ENCODE peak calls at places on chromosome 21, in ten cellular contexts. V is thyroid gland, F is nephron progenitor cell, Q is Calu3, H is cardiac muscle cell, T is left ventricle myocardium inferior, S is GM12865, B is neural progenitor cell, L is BE2C, K is lower lobe of right lung. N is an unnamed sample.

GRCh38 chr21:46376856-46377453 is 53.0 kb downstream of the PCNT start:
- DNase-seq in V (no peak), F (no peak), Q (no peak), H (no peak), T (no peak), S (no peak), B (no peak), L (no peak), K (no peak), N (no peak)

GRCh38 chr21:15893902-15894301 is 164.1 kb downstream of the USP25 start:
- DNase-seq in V (no peak), F (no peak), Q (no peak), H (no peak), T (no peak), S (no peak), B (no peak), L (no peak), K (no peak), N (no peak)

GRCh38 chr21:46350571-46350970 is 26.6 kb downstream of the PCNT start:
- DNase-seq in V (no peak), F (no peak), Q (no peak), H (no peak), T (no peak), S (no peak), B (no peak), L (no peak), K (no peak), N (no peak)

GRCh38 chr21:29190920-29191319 is 60.5 kb downstream of the MAP3K7CL start:
- DNase-seq in V (no peak), F (no peak), Q (no peak), H (no peak), T (no peak), S (no peak), B (no peak), L (no peak), K (peak), N (no peak)

GRCh38 chr21:45335761-45336534 is 48.3 kb upstream of the POFUT2 start:
- DNase-seq in V (peak), F (no peak), Q (no peak), H (no peak), T (peak), S (no peak), B (no peak), L (peak), K (peak), N (no peak)

GRCh38 chr21:25487046-25487594 is 120.2 kb downstream of the MRPL39 start:
- DNase-seq in V (no peak), F (no peak), Q (no peak), H (no peak), T (no peak), S (peak), B (no peak), L (no peak), K (no peak), N (no peak)

GRCh38 chr21:46428286-46428685 is 30.4 kb upstream of the DIP2A start:
- DNase-seq in V (no peak), F (no peak), Q (no peak), H (no peak), T (no peak), S (no peak), B (no peak), L (no peak), K (peak), N (no peak)

GRCh38 chr21:26194811-26195251 is 24.3 kb upstream of the APP start:
- DNase-seq in V (no peak), F (no peak), Q (no peak), H (no peak), T (no peak), S (no peak), B (no peak), L (no peak), K (no peak), N (no peak)

GRCh38 chr21:14685568-14685967 is 139.5 kb upstream of the SAMSN1 start:
- DNase-seq in V (no peak), F (no peak), Q (no peak), H (no peak), T (no peak), S (peak), B (no peak), L (no peak), K (no peak), N (no peak)

GRCh38 chr21:31804008-31804394 is 68.8 kb upstream of the HUNK start:
- DNase-seq in V (no peak), F (no peak), Q (no peak), H (no peak), T (no peak), S (no peak), B (no peak), L (no peak), K (no peak), N (no peak)

GRCh38 chr21:25577765-25578069 is 29.6 kb downstream of the MRPL39 start:
- DNase-seq in V (no peak), F (no peak), Q (no peak), H (no peak), T (no peak), S (no peak), B (no peak), L (no peak), K (no peak), N (no peak)

GRCh38 chr21:45176141-45176540 is 101.8 kb downstream of the ADARB1 start:
- DNase-seq in V (no peak), F (no peak), Q (no peak), H (no peak), T (no peak), S (no peak), B (no peak), L (no peak), K (no peak), N (no peak)

GRCh38 chr21:45985471-45986315 is 4.1 kb downstream of the COL6A1 start:
- DNase-seq in V (no peak), F (no peak), Q (no peak), H (no peak), T (peak), S (no peak), B (no peak), L (no peak), K (peak), N (no peak)

GRCh38 chr21:22056904-22057303 is 1058.7 kb downstream of the NCAM2 start:
- DNase-seq in V (no peak), F (no peak), Q (no peak), H (no peak), T (no peak), S (no peak), B (no peak), L (no peak), K (no peak), N (no peak)

GRCh38 chr21:44711327-44712202 is at the start of gene TSPEAR:
- DNase-seq in V (peak), F (no peak), Q (no peak), H (peak), T (no peak), S (no peak), B (peak), L (no peak), K (no peak), N (no peak)

GRCh38 chr21:16422702-16423101 is 692.9 kb downstream of the USP25 start:
- DNase-seq in V (no peak), F (no peak), Q (no peak), H (no peak), T (no peak), S (no peak), B (no peak), L (no peak), K (no peak), N (no peak)

GRCh38 chr21:43585924-43586411 is 73.3 kb downstream of the HSF2BP start:
- DNase-seq in V (peak), F (peak), Q (peak), H (peak), T (no peak), S (no peak), B (peak), L (no peak), K (no peak), N (no peak)

GRCh38 chr21:46226920-46227599 is 1.5 kb downstream of the LSS start:
- DNase-seq in V (no peak), F (no peak), Q (no peak), H (peak), T (no peak), S (peak), B (no peak), L (no peak), K (no peak), N (no peak)

GRCh38 chr21:44854664-44855446 is 18.6 kb downstream of the PTTG1IP start:
- DNase-seq in V (no peak), F (no peak), Q (no peak), H (no peak), T (no peak), S (no peak), B (no peak), L (no peak), K (no peak), N (no peak)

GRCh38 chr21:44800103-44800502 is 1.5 kb downstream of the UBE2G2 start:
- DNase-seq in V (no peak), F (no peak), Q (no peak), H (peak), T (no peak), S (peak), B (peak), L (peak), K (no peak), N (no peak)

GRCh38 chr21:23026878-23027277 is 2028.7 kb downstream of the NCAM2 start:
- DNase-seq in V (no peak), F (no peak), Q (no peak), H (no peak), T (no peak), S (no peak), B (no peak), L (no peak), K (no peak), N (no peak)

GRCh38 chr21:45876381-45877159 is 105.0 kb upstream of the COL6A1 start:
- DNase-seq in V (no peak), F (peak), Q (no peak), H (peak), T (no peak), S (no peak), B (peak), L (peak), K (peak), N (no peak)

GRCh38 chr21:26679299-26679698 is 106.2 kb upstream of the CYYR1 start:
- DNase-seq in V (no peak), F (no peak), Q (no peak), H (no peak), T (no peak), S (no peak), B (no peak), L (no peak), K (no peak), N (no peak)

GRCh38 chr21:22575165-22575584 is 1577.0 kb downstream of the NCAM2 start:
- DNase-seq in V (no peak), F (peak), Q (no peak), H (peak), T (no peak), S (no peak), B (peak), L (peak), K (no peak), N (no peak)

GRCh38 chr21:45948576-45949141 is 32.9 kb upstream of the COL6A1 start:
- DNase-seq in V (no peak), F (no peak), Q (no peak), H (no peak), T (no peak), S (no peak), B (no peak), L (no peak), K (no peak), N (no peak)

GRCh38 chr21:45045481-45045880 is 28.9 kb upstream of the ADARB1 start:
- DNase-seq in V (no peak), F (no peak), Q (no peak), H (no peak), T (no peak), S (no peak), B (no peak), L (no peak), K (no peak), N (no peak)

GRCh38 chr21:17819114-17819877 is at the start of gene C21orf91:
- DNase-seq in V (peak), F (peak), Q (peak), H (peak), T (peak), S (peak), B (peak), L (peak), K (peak), N (peak)

GRCh38 chr21:14382486-14382834 is 486 bp downstream of the HSPA13 start:
- DNase-seq in V (peak), F (no peak), Q (peak), H (no peak), T (no peak), S (no peak), B (no peak), L (no peak), K (no peak), N (no peak)

GRCh38 chr21:14863745-14864210 is 201.0 kb downstream of the NRIP1 start:
- DNase-seq in V (no peak), F (no peak), Q (no peak), H (no peak), T (no peak), S (no peak), B (no peak), L (no peak), K (no peak), N (no peak)

GRCh38 chr21:46122758-46123683 is 25.1 kb downstream of the COL6A2 start:
- DNase-seq in V (no peak), F (no peak), Q (no peak), H (no peak), T (peak), S (no peak), B (no peak), L (no peak), K (peak), N (no peak)

GRCh38 chr21:45098867-45099266 is 24.5 kb downstream of the ADARB1 start:
- DNase-seq in V (no peak), F (no peak), Q (no peak), H (peak), T (no peak), S (peak), B (peak), L (no peak), K (no peak), N (peak)

GRCh38 chr21:31282095-31282709 is 61.9 kb downstream of the TIAM1 start:
- DNase-seq in V (peak), F (no peak), Q (no peak), H (peak), T (peak), S (no peak), B (no peak), L (no peak), K (no peak), N (no peak)

GRCh38 chr21:43369124-43369523 is 57.8 kb downstream of the SIK1 start:
- DNase-seq in V (no peak), F (no peak), Q (no peak), H (no peak), T (no peak), S (peak), B (no peak), L (peak), K (no peak), N (no peak)

GRCh38 chr21:42187976-42188653 is 30.8 kb upstream of the ABCG1 start:
- DNase-seq in V (no peak), F (no peak), Q (no peak), H (no peak), T (no peak), S (peak), B (no peak), L (no peak), K (peak), N (no peak)

GRCh38 chr21:42188663-42189062 is 30.3 kb upstream of the ABCG1 start:
- DNase-seq in V (no peak), F (no peak), Q (no peak), H (no peak), T (no peak), S (no peak), B (no peak), L (no peak), K (no peak), N (no peak)

GRCh38 chr21:42190492-42190875 is 28.5 kb upstream of the ABCG1 start:
- DNase-seq in V (no peak), F (no peak), Q (no peak), H (no peak), T (no peak), S (no peak), B (no peak), L (no peak), K (no peak), N (no peak)

GRCh38 chr21:42191064-42191463 is 27.9 kb upstream of the ABCG1 start:
- DNase-seq in V (no peak), F (no peak), Q (no peak), H (no peak), T (no peak), S (no peak), B (no peak), L (no peak), K (no peak), N (no peak)

DNA sequence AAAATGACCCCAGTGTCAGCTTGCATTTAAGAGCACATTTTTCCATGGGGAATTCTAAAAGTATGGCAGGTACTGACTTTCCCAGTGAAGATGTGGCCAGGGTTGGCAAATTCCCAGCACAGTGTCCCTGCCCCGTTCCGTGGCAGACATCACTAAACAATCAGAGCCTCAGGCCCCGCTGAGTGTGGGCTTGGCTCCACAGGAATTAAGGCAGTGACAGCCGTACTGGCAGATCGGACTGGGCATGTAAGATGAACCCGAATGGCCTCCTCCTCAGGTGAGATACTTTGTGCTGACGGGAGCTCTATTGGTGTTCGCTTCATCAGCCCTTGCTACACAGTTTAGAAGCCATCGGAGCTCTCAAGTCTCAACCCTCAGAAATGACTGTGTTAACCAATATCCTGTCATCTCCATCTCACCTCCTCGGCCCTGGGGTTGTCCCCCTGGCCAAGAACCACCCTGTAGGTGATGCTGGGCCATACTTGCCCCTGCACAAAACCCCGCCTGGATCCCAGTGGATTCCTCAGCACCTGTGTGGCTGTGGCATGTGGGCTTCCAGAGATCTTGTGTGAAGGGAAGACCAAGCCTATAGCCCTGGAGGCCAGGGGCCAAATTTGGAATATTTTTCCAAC is 29.0 kb upstream of the ABCG1 start:
- DNase-seq in V (no peak), F (no peak), Q (no peak), H (no peak), T (no peak), S (no peak), B (no peak), L (no peak), K (no peak), N (no peak)
- TF ChIP-seq CTCF in V (no peak), F (no peak), Q (no peak), H (no peak), T (no peak), S (no peak), B (no peak), L (no peak), K (no peak), N (no peak)

DNA sequence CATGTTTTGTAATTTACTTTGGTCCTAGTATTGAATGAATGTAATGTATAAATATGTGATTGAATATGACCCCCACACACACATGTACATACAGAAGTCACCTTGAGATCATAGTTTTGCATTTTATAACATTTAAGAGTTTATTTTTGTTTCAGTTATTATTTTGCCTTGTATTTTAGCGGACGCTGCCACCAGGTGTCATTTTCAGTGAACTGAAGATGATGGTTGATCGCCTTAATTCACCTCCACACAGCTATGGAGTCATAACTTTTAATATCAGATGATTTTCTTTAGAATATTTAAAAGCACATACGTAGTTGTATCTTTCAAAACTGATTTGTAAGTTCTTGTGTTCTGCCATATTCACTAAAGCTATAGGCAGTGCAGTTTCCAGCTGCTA is 130.4 kb downstream of the DYRK1A start:
- DNase-seq in V (no peak), F (no peak), Q (no peak), H (no peak), T (no peak), S (no peak), B (no peak), L (no peak), K (no peak), N (no peak)
- TF ChIP-seq CTCF in V (peak), F (no peak), Q (no peak), H (peak), T (peak), S (no peak), B (peak), L (peak), K (peak), N (peak)

GRCh38 chr21:32940079-32941014 is 85.4 kb upstream of the OLIG2 start:
- DNase-seq in V (peak), F (peak), Q (peak), H (peak), T (no peak), S (peak), B (peak), L (peak), K (no peak), N (no peak)
- TF ChIP-seq CTCF in V (peak), F (peak), Q (peak), H (peak), T (peak), S (peak), B (peak), L (peak), K (peak), N (peak)

GRCh38 chr21:34180826-34181359 is 107.5 kb downstream of the MRPS6 start:
- DNase-seq in V (peak), F (no peak), Q (no peak), H (no peak), T (no peak), S (no peak), B (peak), L (no peak), K (no peak), N (no peak)
- TF ChIP-seq CTCF in V (no peak), F (no peak), Q (no peak), H (no peak), T (no peak), S (no peak), B (no peak), L (no peak), K (no peak), N (no peak)

GRCh38 chr21:28018741-28019669 is 973.7 kb downstream of the LTN1 start:
- DNase-seq in V (no peak), F (no peak), Q (peak), H (peak), T (no peak), S (peak), B (no peak), L (peak), K (no peak), N (no peak)
- TF ChIP-seq CTCF in V (no peak), F (no peak), Q (no peak), H (peak), T (peak), S (peak), B (no peak), L (peak), K (no peak), N (no peak)

DNA sequence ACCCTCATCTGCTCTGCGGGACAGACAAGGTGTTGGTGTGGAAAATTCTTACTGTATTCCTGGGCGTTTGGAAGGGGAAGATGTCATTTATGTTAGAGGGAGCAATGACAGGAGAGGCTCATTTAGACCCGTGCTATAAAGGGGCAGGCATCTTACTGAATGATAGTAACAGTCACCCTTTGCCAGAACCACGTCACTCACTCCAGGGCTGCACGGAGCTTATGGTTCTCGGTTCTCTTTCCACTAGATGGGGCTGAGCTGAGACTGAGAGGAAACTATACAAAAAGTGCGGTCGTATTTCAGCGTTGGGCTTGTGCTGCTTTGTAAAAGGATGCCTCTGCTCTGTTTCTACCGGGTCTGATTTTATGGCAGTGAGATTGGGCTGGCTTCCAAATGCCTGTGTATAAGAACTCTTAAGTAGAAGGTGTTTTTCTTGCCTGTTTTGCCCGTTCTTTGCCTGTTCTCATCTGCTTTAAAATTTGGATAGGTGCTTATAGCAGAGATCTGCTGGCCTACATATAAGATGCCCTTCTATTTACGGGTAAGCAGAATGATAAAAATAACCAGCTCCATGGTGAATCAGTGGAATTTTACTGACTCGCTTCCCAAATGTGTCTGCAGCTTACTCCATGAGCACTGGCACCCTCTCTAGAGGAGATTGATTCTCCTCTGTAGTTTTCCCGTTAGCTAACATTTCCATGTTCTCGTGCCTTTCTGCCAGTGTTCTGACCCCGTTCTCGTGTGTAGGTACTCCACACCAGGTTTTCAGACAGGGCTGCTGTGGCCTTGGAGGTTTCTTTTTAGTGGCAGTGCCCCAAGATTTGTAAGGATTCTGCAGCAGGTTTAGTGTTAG is 55.9 kb downstream of the MRPS6 start:
- DNase-seq in V (peak), F (peak), Q (no peak), H (peak), T (peak), S (no peak), B (peak), L (peak), K (no peak), N (no peak)
- TF ChIP-seq CTCF in V (peak), F (no peak), Q (no peak), H (peak), T (peak), S (no peak), B (peak), L (peak), K (peak), N (peak)